ENCODE peak calls at places on chromosome 1, in four cellular contexts. M is foreskin fibroblast, F is heart right ventricle, K is epithelial cell of esophagus. L is an unnamed sample.

GRCh38 chr1:231778009-231778719 is 151.6 kb downstream of the DISC1 start:
- DNase-seq in F (no peak), K (peak), M (peak), L (no peak)

GRCh38 chr1:228207381-228207810 is 448 bp upstream of the OBSCN start:
- DNase-seq in K (no peak), M (no peak), F (no peak), L (no peak)

GRCh38 chr1:18749569-18749968 is 109.9 kb downstream of the TAS1R2 start:
- DNase-seq in M (no peak), K (no peak), F (no peak), L (no peak)

GRCh38 chr1:212670882-212671281 is 28.8 kb downstream of the BATF3 start:
- DNase-seq in K (no peak), F (no peak), M (no peak), L (no peak)

GRCh38 chr1:8525291-8526275 is 207.7 kb downstream of the SLC45A1 start:
- DNase-seq in F (peak), K (peak), M (peak), L (peak)

GRCh38 chr1:25130895-25131294 is 101.4 kb downstream of the SYF2 start:
- DNase-seq in F (no peak), K (no peak), M (no peak), L (no peak)

GRCh38 chr1:95287078-95287477 is 53.1 kb downstream of the RWDD3 start:
- DNase-seq in K (peak), M (no peak), F (no peak), L (no peak)

GRCh38 chr1:26284597-26285351 is 4.9 kb downstream of the SH3BGRL3 start:
- DNase-seq in K (peak), F (peak), M (peak), L (peak)

GRCh38 chr1:99705385-99705784 is 59.5 kb downstream of the PALMD start:
- DNase-seq in K (no peak), F (no peak), M (no peak), L (no peak)

GRCh38 chr1:225474986-225475820 is 47.4 kb upstream of the LBR start:
- DNase-seq in F (peak), K (peak), M (peak), L (peak)
- H3K4me3 ChIP-seq in F (peak), K (no peak), M (no peak), L (no peak)

GRCh38 chr1:110556471-110556807 is 37.5 kb upstream of the KCNA10 start:
- DNase-seq in K (no peak), F (peak), M (no peak), L (no peak)

GRCh38 chr1:110551278-110551809 is 32.4 kb upstream of the KCNA10 start:
- DNase-seq in K (no peak), M (no peak), F (no peak), L (no peak)

GRCh38 chr1:110555807-110556470 is 37.0 kb upstream of the KCNA10 start:
- DNase-seq in K (no peak), F (peak), M (peak), L (no peak)

GRCh38 chr1:110557481-110557880 is 38.5 kb upstream of the KCNA10 start:
- DNase-seq in K (no peak), M (no peak), F (no peak), L (no peak)

DNA sequence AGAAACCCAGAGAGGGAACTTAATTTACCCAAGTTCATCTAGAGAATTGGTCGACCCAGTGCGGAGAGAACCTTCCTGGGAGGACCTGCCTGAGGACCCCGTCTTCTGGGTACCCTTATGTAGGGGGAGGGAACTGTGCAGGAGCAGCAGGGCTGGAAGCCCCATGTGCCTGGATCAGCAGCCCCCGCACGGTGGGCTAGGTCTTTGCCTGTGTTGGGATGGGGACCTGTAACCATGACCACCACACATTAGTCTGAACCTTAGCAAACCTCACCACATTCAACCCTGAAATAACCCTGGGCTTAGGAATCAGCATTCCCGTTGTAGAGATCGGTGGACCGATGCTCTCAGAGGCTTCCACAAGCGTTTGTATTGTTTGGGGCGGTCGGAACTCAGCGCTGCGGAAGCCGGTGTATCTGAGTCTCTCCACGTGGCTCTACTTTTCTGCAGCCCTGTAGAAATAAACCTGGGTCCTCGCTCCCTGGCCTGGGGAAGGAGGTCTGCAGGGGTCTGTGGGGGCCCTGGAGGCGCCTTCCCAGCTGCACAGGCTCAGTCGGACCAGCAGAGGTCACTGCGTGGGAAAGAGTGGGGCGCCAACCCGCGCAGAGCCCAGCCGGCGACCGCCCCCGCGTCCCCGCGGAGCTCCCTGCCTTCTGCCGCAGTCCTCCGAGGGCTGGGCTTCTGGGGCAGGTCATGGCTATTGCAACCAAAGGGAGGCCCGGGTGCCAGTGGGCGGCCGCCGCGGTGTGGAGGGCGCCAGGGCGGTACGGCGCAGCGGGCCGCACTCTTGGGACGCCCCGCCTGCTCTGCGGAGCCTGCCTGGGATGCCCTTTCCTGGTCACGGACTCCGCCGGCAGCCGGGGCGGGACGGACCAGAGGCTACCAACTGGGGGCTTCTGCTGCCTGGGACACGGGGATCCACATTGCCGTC is 36.2 kb upstream of the KCNA10 start:
- DNase-seq in F (peak), M (peak), K (peak), L (no peak)
- TF ChIP-seq CTCF in F (peak), M (peak), K (peak), L (peak)

DNA sequence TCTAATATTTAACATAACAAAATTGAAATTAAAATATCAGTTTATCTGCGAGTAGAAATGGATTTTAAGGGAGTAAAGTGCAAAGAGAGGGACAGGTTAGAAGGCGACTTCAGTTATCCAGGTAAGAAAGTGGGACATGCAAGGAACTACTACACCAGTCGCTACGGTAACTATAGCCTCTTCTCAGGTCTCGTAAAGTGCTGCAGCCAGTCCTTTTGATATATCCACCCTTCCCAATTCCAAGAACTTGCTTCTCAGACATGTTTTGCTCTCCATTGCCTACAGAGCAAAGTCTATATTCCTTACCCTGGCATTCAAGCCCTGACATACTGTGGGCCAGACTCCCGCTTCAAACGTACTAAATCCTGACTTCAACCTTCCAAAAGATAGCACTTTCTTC is 2.5 kb downstream of the COA7 start:
- DNase-seq in F (no peak), K (no peak), M (no peak), L (no peak)
- H3K4me3 ChIP-seq in F (no peak), K (no peak), M (no peak), L (no peak)

GRCh38 chr1:175318633-175319032 is 126.1 kb upstream of the KIAA0040 start:
- DNase-seq in K (no peak), M (no peak), F (no peak), L (no peak)

GRCh38 chr1:175317795-175318194 is 125.2 kb upstream of the KIAA0040 start:
- DNase-seq in F (no peak), K (peak), M (no peak), L (no peak)

GRCh38 chr1:175319912-175320230 is 127.3 kb upstream of the KIAA0040 start:
- DNase-seq in F (no peak), M (no peak), K (no peak), L (no peak)

GRCh38 chr1:175319112-175319911 is 126.7 kb upstream of the KIAA0040 start:
- DNase-seq in M (peak), F (peak), K (peak), L (peak)

GRCh38 chr1:175317309-175317708 is 124.7 kb upstream of the KIAA0040 start:
- DNase-seq in F (no peak), K (no peak), M (no peak), L (no peak)
- TF ChIP-seq CTCF in F (peak), K (peak), M (peak), L (no peak)

DNA sequence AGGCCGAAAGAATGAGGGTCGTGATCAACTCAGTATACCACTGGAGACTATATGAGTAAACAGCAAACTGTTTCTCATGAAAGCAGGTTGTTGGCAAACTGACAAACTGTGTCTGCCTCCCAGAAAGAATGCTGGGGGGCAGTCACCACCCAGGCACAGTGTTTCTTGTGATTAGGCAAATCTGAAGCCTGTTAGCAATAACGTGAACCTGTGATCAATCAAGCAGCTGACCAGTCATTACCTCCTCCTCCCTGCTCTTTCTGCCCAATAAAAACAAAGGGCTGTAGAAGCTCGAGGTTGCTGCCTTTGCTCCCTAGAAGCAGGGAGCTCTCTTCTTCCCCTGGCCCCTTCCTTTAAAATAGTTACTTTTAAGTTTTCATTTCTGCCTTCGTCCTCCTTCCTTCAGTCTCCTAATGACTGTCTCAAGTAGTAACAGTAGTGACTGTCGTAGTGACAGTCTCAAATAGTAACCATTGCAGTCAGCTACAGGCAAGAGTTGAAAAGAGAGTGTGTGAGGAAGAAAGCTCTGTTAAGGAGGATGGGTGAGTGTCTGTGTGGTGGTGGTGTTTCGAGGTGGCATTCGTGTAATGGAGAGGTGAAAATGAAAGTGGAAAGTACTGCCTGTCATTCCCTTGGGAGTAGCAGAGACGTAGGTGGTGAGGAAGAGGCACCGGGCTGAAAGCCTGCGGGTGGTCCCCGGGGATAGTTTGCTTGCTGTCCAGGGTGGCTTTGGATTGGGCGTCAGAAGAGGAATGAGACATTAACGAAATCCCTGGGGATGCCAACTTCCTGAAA is 14.5 kb downstream of the HHAT start:
- DNase-seq in K (no peak), F (no peak), M (peak), L (no peak)
- H3K4me3 ChIP-seq in K (no peak), F (peak), M (peak), L (no peak)

DNA sequence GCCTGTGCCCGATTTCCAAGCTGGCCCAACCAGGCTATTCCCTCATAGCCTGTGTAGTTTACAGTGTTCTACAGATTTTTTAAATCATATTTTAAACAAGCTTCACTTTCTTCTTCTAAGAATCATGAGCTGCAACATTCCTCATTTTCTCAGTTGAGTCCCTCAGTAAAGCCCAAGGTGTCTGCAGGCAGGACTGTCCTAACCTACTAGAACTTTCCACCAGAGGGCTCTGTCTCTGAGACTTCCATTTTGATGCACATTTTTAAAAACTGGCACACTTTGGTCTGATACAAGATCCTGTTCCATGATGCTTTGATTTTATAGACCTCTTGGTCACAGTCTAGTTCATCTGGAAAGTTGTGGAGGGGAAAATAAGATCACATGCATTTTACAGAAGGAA is 21.6 kb upstream of the SLAMF6 start:
- DNase-seq in F (no peak), K (peak), M (no peak), L (no peak)
- TF ChIP-seq CTCF in F (peak), K (peak), M (peak), L (peak)

L was measured in astrocyte of the cerebellum.